ENCODE peak calls at places on chromosomes 4 and X, in five cellular contexts. W is activated CD4-positive, alpha-beta T cell treated with anti-CD3 and anti-CD28 coated beads, Interleukin-2, amount 50 U/mL, for 48 hours; C is iPS-NIHi11; F is left cardiac atrium; G is NCI-H460. H is an unnamed sample.
A peak's percentile ranks its signal among the peaks of the same experiment; 100 is the strongest.

GRCh38 chr4:150176559-150176958 is 98.3 kb downstream of the DCLK2 start:
- DNase-seq in W (no peak), C (no peak), F (no peak), G (no peak), H (no peak)

GRCh38 chr4:104491396-104491821 is 3.3 kb downstream of the CXXC4 start:
- DNase-seq in W (peak; percentile 19), C (peak; percentile 50), F (peak; percentile 53), G (no peak), H (no peak)

GRCh38 chr4:13656569-13656988 is 29.1 kb upstream of the BOD1L1 start:
- DNase-seq in W (peak; percentile 77), C (peak; percentile 56), F (peak; percentile 67), G (no peak), H (no peak)

GRCh38 chr4:119209077-119209476 is 3.4 kb upstream of the USP53 start:
- DNase-seq in W (peak; percentile 61), C (no peak), F (no peak), G (peak; percentile 83), H (no peak)

GRCh38 chr4:109294468-109295020 is 7.9 kb downstream of the COL25A1 start:
- DNase-seq in W (no peak), C (no peak), F (no peak), G (no peak), H (no peak)

GRCh38 chr4:140168474-140168873 is 14.5 kb upstream of the MAML3 start:
- DNase-seq in W (no peak), C (no peak), F (no peak), G (no peak), H (no peak)

GRCh38 chr4:173399016-173399415 is at the start of gene SCRG1:
- DNase-seq in W (no peak), C (peak; percentile 33), F (no peak), G (no peak), H (no peak)

GRCh38 chr4:151524610-151525009 is 115.6 kb downstream of the FHIP1A start:
- DNase-seq in W (no peak), C (no peak), F (no peak), G (no peak), H (no peak)

GRCh38 chrX:9614016-9614415 is 149.2 kb downstream of the TBL1X start:
- DNase-seq in W (no peak), C (no peak), F (no peak), G (no peak), H (no peak)

GRCh38 chrX:42093756-42094155 is 170.4 kb upstream of the CASK start:
- DNase-seq in W (peak; percentile 4), C (no peak), F (no peak), G (no peak), H (no peak)

GRCh38 chr4:189202182-189202868 is 738.3 kb upstream of the FRG1 start:
- DNase-seq in W (peak; percentile 10), C (peak; percentile 73), F (peak; percentile 72), G (peak; percentile 58), H (no peak)

GRCh38 chrX:34521563-34521962 is 135.5 kb downstream of the TMEM47 start:
- DNase-seq in W (no peak), C (peak; percentile 8), F (no peak), G (peak; percentile 5), H (no peak)

GRCh38 chr4:54898941-54899340 is 226.5 kb downstream of the KDR start:
- DNase-seq in W (no peak), C (no peak), F (no peak), G (no peak), H (no peak)

GRCh38 chrX:153931748-153932147 is 3.1 kb downstream of the NAA10 start:
- DNase-seq in W (no peak), C (no peak), F (no peak), G (no peak), H (no peak)

GRCh38 chr4:99934891-99935290 is 11.5 kb downstream of the DNAJB14 start:
- DNase-seq in W (no peak), C (no peak), F (no peak), G (no peak), H (no peak)

GRCh38 chr4:179625391-179625790 is 2183.2 kb upstream of the AGA start:
- DNase-seq in W (no peak), C (no peak), F (no peak), G (no peak), H (no peak)

GRCh38 chr4:11623726-11624037 is 195.0 kb upstream of the HS3ST1 start:
- DNase-seq in W (no peak), C (peak; percentile 43), F (peak; percentile 20), G (no peak), H (no peak)

GRCh38 chrX:1649623-1650022 is 34.8 kb downstream of the ASMT start:
- DNase-seq in W (no peak), C (peak; percentile 65), F (no peak), G (no peak), H (no peak)

GRCh38 chrX:153608821-153609220 is 9.9 kb upstream of the CCNQ start:
- DNase-seq in W (no peak), C (no peak), F (no peak), G (no peak), H (no peak)

GRCh38 chr4:68271851-68272756 is 26.6 kb upstream of the TMPRSS11B start:
- DNase-seq in W (peak; percentile 7), C (peak; percentile 48), F (no peak), G (peak; percentile 33), H (no peak)

GRCh38 chr4:13970349-13970748 is 342.8 kb upstream of the BOD1L1 start:
- DNase-seq in W (no peak), C (no peak), F (no peak), G (no peak), H (no peak)

GRCh38 chr4:121736735-121737351 is 28.1 kb downstream of the SMIM43 start:
- DNase-seq in W (peak; percentile 13), C (peak; percentile 52), F (no peak), G (peak; percentile 50), H (no peak)

GRCh38 chr4:10590896-10591295 is 93.7 kb downstream of the CLNK start:
- DNase-seq in W (no peak), C (no peak), F (no peak), G (peak; percentile 26), H (no peak)

GRCh38 chr4:42638993-42639392 is 17.9 kb downstream of the ATP8A1 start:
- DNase-seq in W (no peak), C (no peak), F (no peak), G (no peak), H (no peak)

GRCh38 chr4:26717332-26717731 is 133.4 kb downstream of the TBC1D19 start:
- DNase-seq in W (no peak), C (no peak), F (no peak), G (no peak), H (no peak)

GRCh38 chr4:172953896-172954568 is 214.6 kb upstream of the GALNT7 start:
- DNase-seq in W (no peak), C (no peak), F (no peak), G (no peak), H (no peak)